ENCODE peak calls at places on chromosomes 1 and 21, in eight cellular contexts. L is tibial artery, S is astrocyte of the spinal cord, Z is lower leg skin, R is lower lobe of right lung, N is GM13977, B is brain microvascular endothelial cell, M is dorsolateral prefrontal cortex. C is an unnamed sample.

GRCh38 chr1:66152034-66152433 is 359.3 kb downstream of the PDE4B start:
- DNase-seq in R (no peak), N (no peak), L (no peak), S (no peak), Z (no peak), M (no peak), B (no peak), C (no peak)

GRCh38 chr1:51417496-51418383 is 87.4 kb upstream of the TTC39A start:
- DNase-seq in S (peak), B (peak), R (no peak), L (no peak), N (no peak), Z (no peak), M (no peak), C (no peak)

GRCh38 chr1:22208973-22209378 is 66.1 kb upstream of the WNT4 start:
- DNase-seq in R (no peak), Z (no peak), M (no peak), B (no peak), L (no peak), N (no peak), S (no peak), C (no peak)

GRCh38 chr1:162564762-162565218 is 3.3 kb downstream of the UAP1 start:
- DNase-seq in R (no peak), L (no peak), S (no peak), B (no peak), N (no peak), Z (no peak), M (no peak), C (no peak)

GRCh38 chr1:225737179-225737578 is 40.4 kb upstream of the SRP9 start:
- DNase-seq in B (no peak), Z (no peak), M (no peak), S (peak), R (no peak), L (no peak), N (no peak), C (no peak)

GRCh38 chr1:240998024-240998423 is 359.0 kb downstream of the RGS7 start:
- DNase-seq in R (no peak), N (no peak), M (no peak), B (peak), L (no peak), S (peak), Z (no peak), C (no peak)

GRCh38 chr1:168050307-168050706 is 86.4 kb downstream of the GPR161 start:
- DNase-seq in N (no peak), L (no peak), Z (no peak), S (no peak), B (no peak), M (no peak), R (no peak), C (no peak)

GRCh38 chr1:3012511-3013291 is 8.6 kb upstream of the ACTRT2 start:
- DNase-seq in L (peak), S (peak), B (no peak), N (no peak), M (peak), R (peak), Z (no peak), C (no peak)

GRCh38 chr1:221897312-221897711 is 155.4 kb upstream of the DUSP10 start:
- DNase-seq in S (no peak), R (no peak), Z (no peak), N (no peak), B (no peak), L (no peak), M (no peak), C (no peak)

GRCh38 chr1:183164350-183164749 is 21.7 kb upstream of the LAMC2 start:
- DNase-seq in R (no peak), S (peak), N (no peak), B (peak), M (no peak), Z (no peak), L (no peak), C (no peak)

GRCh38 chr1:18931731-18932130 is 24.7 kb downstream of the IFFO2 start:
- DNase-seq in R (no peak), L (no peak), Z (no peak), S (no peak), N (no peak), B (no peak), M (no peak), C (no peak)

GRCh38 chr1:75672528-75673393 is 51.7 kb upstream of the ACADM start:
- DNase-seq in Z (no peak), B (peak), R (no peak), S (peak), N (no peak), L (no peak), M (no peak), C (no peak)

GRCh38 chr1:232856556-232856955 is 51.3 kb downstream of the MAP10 start:
- DNase-seq in S (no peak), N (no peak), B (no peak), L (no peak), Z (no peak), M (no peak), R (no peak), C (no peak)

GRCh38 chr1:1322418-1322817 is 2.0 kb downstream of the INTS11 start:
- DNase-seq in L (no peak), Z (no peak), R (no peak), N (no peak), B (no peak), M (no peak), S (no peak), C (no peak)

GRCh38 chr1:235253219-235253640 is 74.7 kb downstream of the ARID4B start:
- DNase-seq in M (peak), N (peak), S (peak), B (peak), L (no peak), Z (peak), R (no peak), C (no peak)

GRCh38 chr1:167297222-167298214 is 76.8 kb downstream of the POU2F1 start:
- DNase-seq in L (no peak), N (no peak), S (no peak), M (no peak), B (no peak), R (no peak), Z (peak), C (peak)

GRCh38 chr1:111476761-111477309 is 3.1 kb downstream of the C1orf162 start:
- DNase-seq in Z (no peak), L (no peak), B (no peak), S (no peak), M (no peak), N (peak), R (no peak), C (no peak)

GRCh38 chr1:149937779-149938178 is 1.1 kb upstream of the MTMR11 start:
- DNase-seq in Z (no peak), M (no peak), S (no peak), N (no peak), B (no peak), L (no peak), R (no peak), C (no peak)

GRCh38 chr1:74584185-74584584 is 71.8 kb upstream of the LRRC53 start:
- DNase-seq in S (no peak), R (no peak), N (no peak), Z (no peak), L (no peak), B (no peak), M (no peak), C (no peak)

GRCh38 chr1:244865028-244865371 is 657 bp upstream of the HNRNPU start:
- DNase-seq in L (no peak), Z (peak), B (no peak), R (no peak), N (no peak), M (peak), S (no peak), C (no peak)

GRCh38 chr1:206658264-206658980 is 23.1 kb downstream of the DYRK3 start:
- DNase-seq in B (peak), S (peak), N (peak), Z (no peak), M (no peak), L (no peak), R (peak), C (no peak)
- TF ChIP-seq CTCF in B (peak), S (peak), N (peak), Z (no peak), M (peak), L (peak), R (peak), C (peak)

GRCh38 chr21:36721817-36722216 is 22.9 kb downstream of the SIM2 start:
- DNase-seq in N (no peak), M (no peak), Z (no peak), L (peak), S (no peak), B (no peak), R (no peak), C (no peak)

GRCh38 chr21:36718951-36719501 is 20.1 kb downstream of the SIM2 start:
- DNase-seq in S (no peak), R (no peak), Z (no peak), B (no peak), M (peak), L (peak), N (no peak), C (peak)

GRCh38 chr21:36716836-36717235 is 17.9 kb downstream of the SIM2 start:
- DNase-seq in R (no peak), S (no peak), Z (no peak), N (no peak), L (no peak), M (no peak), B (no peak), C (no peak)

GRCh38 chr21:36717901-36718465 is 19.1 kb downstream of the SIM2 start:
- DNase-seq in Z (no peak), R (no peak), M (no peak), N (no peak), S (no peak), L (no peak), B (no peak), C (peak)

GRCh38 chr21:36719614-36720013 is 20.7 kb downstream of the SIM2 start:
- DNase-seq in S (no peak), M (no peak), Z (no peak), L (peak), B (no peak), R (no peak), N (no peak), C (peak)
- TF ChIP-seq CTCF in S (no peak), M (no peak), Z (no peak), L (no peak), B (no peak), R (no peak), N (no peak), C (no peak)

GRCh38 chr1:175887521-175887920 is 144.1 kb upstream of the TNR start:
- DNase-seq in R (no peak), N (no peak), S (no peak), L (peak), Z (no peak), M (no peak), B (no peak), C (no peak)
- TF ChIP-seq CTCF in R (no peak), N (no peak), S (no peak), L (no peak), Z (no peak), M (no peak), B (no peak), C (no peak)

DNA sequence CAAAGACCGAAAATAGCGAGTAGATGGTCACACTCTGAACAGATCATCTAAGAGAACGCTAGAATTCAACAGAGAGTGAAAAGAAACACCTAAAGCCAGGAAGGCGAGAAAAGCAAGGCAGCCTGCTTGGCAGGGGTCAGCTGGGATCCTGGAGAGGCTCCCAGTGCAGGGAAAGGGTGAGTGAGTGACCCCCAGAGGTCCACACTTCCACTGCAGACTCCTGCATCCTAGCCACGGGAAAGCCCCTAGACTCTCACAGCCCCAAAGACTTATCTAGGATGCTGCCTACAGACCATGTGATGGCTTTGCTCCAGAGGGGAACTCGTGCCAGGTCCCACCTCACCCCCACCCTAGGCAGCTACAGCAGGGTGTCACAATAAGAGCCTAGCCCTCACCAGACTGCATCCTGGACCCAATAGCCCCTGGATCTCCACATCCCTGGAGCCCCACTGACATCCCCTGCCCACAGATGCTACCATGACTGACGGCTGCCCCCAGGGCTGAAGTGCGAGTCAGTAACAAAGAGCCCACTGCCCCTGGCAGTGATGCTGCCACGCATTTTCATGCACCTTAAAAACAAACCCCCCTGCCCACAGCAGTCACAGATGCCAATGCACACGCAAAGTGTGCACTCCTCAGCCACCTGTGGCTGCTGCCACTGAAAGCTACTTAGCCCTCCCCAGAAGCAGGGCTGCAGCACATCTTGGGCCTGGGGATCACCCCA is 62.2 kb downstream of the PSMG1 start:
- DNase-seq in R (no peak), L (no peak), M (no peak), N (no peak), S (no peak), Z (no peak), B (no peak), C (no peak)
- TF ChIP-seq CTCF in R (peak), L (no peak), M (no peak), N (no peak), S (no peak), Z (no peak), B (peak), C (no peak)

DNA sequence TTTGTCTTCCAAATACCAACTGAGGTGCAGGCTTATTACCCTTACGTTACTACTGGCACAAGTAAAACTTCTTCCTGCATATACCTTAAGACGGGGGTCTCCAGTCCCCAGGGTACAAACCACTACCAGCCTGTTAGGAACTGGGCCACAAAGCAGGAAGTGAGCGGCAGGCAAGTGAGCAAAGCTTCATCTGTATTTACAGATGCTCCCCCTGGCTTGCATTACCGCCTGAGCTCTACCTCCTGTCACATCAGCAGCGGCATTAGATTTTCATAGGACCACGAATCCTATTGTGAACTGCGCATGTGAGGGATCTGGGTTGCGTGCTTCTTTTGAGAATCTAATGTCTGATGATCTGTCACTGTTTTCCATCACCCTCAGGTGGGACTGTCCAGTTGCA is 113.1 kb downstream of the SLC45A1 start:
- DNase-seq in R (no peak), B (no peak), L (no peak), S (no peak), N (no peak), M (no peak), Z (no peak), C (no peak)
- TF ChIP-seq CTCF in R (no peak), B (peak), L (no peak), S (peak), N (peak), M (no peak), Z (no peak), C (peak)

C was measured in CD14-positive monocyte.